ENCODE peak calls at places on chromosomes 13 and 19, in ten cellular contexts. H is CD8-positive, alpha-beta memory T cell; N is suprapubic skin; W is fibroblast of lung; X is HCT116; Y is tibial nerve; C is kidney; G is cardiac muscle cell; Z is heart left ventricle; E is PC-3. M is an unnamed sample.

GRCh38 chr19:57830071-57830602 is at the start of gene ZNF587B:
- DNase-seq in H (peak; percentile 15), N (no peak), W (peak; percentile 57), X (peak; percentile 36), Y (no peak), C (peak; percentile 85), G (peak; percentile 92), Z (peak; percentile 72), E (peak; percentile 49), M (peak; percentile 86)

GRCh38 chr13:61927648-61928047 is 512.0 kb upstream of the PCDH20 start:
- DNase-seq in H (no peak), N (no peak), W (no peak), X (no peak), Y (no peak), C (no peak), G (no peak), Z (no peak), E (no peak), M (no peak)

GRCh38 chr13:80339841-80340642 is 884 bp downstream of the SPRY2 start:
- DNase-seq in H (no peak), N (peak; percentile 82), W (peak; percentile 54), X (no peak), Y (no peak), C (peak; percentile 88), G (peak; percentile 62), Z (peak; percentile 58), E (peak; percentile 30), M (peak; percentile 55)

GRCh38 chr13:23654111-23655110 is 84.2 kb downstream of the TNFRSF19 start:
- DNase-seq in H (no peak), N (no peak), W (peak; percentile 81), X (no peak), Y (no peak), C (no peak), G (peak; percentile 48), Z (peak; percentile 81), E (no peak), M (peak; percentile 34)

GRCh38 chr19:50897612-50898011 is 13.6 kb downstream of the KLK4 start:
- DNase-seq in H (no peak), N (no peak), W (no peak), X (no peak), Y (no peak), C (no peak), G (no peak), Z (no peak), E (peak; percentile 48), M (no peak)

GRCh38 chr13:105445793-105446192 is 1089.7 kb downstream of the EFNB2 start:
- DNase-seq in H (no peak), N (no peak), W (no peak), X (no peak), Y (no peak), C (no peak), G (no peak), Z (no peak), E (no peak), M (no peak)

GRCh38 chr13:25286308-25286968 is 850 bp downstream of the MTMR6 start:
- DNase-seq in H (peak; percentile 60), N (no peak), W (peak; percentile 56), X (no peak), Y (no peak), C (no peak), G (peak; percentile 52), Z (peak; percentile 34), E (peak; percentile 56), M (peak; percentile 18)

GRCh38 chr19:38298841-38299680 is 5.0 kb upstream of the C19orf33 start:
- DNase-seq in H (no peak), N (no peak), W (peak; percentile 25), X (no peak), Y (no peak), C (no peak), G (peak; percentile 43), Z (no peak), E (peak; percentile 50), M (no peak)

GRCh38 chr13:47080616-47081015 is 183.8 kb upstream of the HTR2A start:
- DNase-seq in H (no peak), N (no peak), W (no peak), X (no peak), Y (no peak), C (no peak), G (no peak), Z (no peak), E (no peak), M (no peak)

GRCh38 chr19:33392341-33393285 is 19.1 kb downstream of the CEBPG start:
- DNase-seq in H (no peak), N (no peak), W (no peak), X (no peak), Y (peak; percentile 12), C (peak; percentile 80), G (no peak), Z (no peak), E (no peak), M (no peak)

GRCh38 chr19:39307233-39307821 is 11.1 kb downstream of the IFNL1 start:
- DNase-seq in H (no peak), N (peak; percentile 74), W (no peak), X (no peak), Y (no peak), C (peak; percentile 76), G (peak; percentile 28), Z (no peak), E (no peak), M (peak; percentile 25)

GRCh38 chr13:77698211-77699058 is 948 bp downstream of the SLAIN1 start:
- DNase-seq in H (peak; percentile 61), N (no peak), W (peak; percentile 6), X (no peak), Y (no peak), C (peak; percentile 74), G (no peak), Z (peak; percentile 29), E (peak; percentile 24), M (peak; percentile 15)
- H3K4me1 ChIP-seq in H (peaks cover 35% of the 10 kb centered on the region), N (peaks cover 20% of the 10 kb centered on the region), W (no peaks in the 10 kb centered on the region), X (no peaks in the 10 kb centered on the region), Y (peaks cover 8% of the 10 kb centered on the region), C (peaks cover 7% of the 10 kb centered on the region), G (peaks cover 8% of the 10 kb centered on the region), Z (no peaks in the 10 kb centered on the region), E (peaks cover 20% of the 10 kb centered on the region), M (peaks cover 10% of the 10 kb centered on the region)

GRCh38 chr13:111029957-111030609 is 85.0 kb upstream of the ARHGEF7 start:
- DNase-seq in H (no peak), N (no peak), W (no peak), X (no peak), Y (no peak), C (peak; percentile 55), G (no peak), Z (no peak), E (no peak), M (no peak)
- H3K27ac ChIP-seq in H (no peak overlapping the region), N (no peak overlapping the region), W (no peak overlapping the region), X (no peak overlapping the region), Y (no peak overlapping the region), C (no peak overlapping the region), G (no peak overlapping the region), Z (no peak overlapping the region), E (no peak overlapping the region), M (no peak overlapping the region)

DNA sequence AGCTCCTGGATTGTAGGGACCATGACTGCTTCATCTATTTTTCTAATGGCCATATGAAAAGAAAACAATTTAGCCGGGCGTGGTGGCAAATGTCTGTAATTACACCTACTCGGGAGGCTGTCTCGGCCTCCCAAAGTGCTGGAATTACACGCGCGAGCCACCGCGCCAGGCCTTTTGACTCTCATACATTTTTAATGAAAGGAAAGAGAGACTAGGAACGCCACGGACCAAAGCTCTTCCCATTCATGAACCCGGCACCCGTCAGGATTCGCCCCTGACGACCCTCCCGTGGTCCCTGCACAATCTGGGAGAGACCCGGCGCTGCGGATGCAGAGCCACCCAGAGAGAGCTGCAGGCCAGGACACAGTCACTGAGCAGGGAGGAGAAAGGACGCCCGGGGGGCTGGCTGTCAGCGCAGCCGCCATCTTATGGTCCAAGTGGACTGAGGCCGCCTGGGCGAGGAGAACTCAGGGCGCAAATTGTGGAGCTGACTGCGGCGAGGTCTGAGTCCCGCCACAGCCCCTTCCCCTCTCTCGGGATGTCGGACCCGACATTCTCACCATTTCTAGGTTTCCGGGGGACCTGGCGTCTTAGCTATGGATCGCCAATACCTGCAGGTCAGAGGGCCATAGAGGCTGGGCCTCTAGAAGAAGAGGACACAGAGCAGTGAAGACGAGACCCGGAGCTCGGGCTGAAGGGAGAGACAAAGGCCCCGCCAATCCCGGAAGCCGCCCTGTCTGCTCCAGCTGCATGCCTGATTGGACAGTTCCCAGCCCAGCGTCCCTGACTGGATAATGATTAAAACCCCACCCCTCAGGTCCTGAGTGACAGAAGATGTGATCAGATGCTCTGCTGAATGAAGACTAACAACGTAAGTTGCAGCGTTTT is at the start of gene ZNF681:
- DNase-seq in H (peak; percentile 89), N (peak; percentile 95), W (peak; percentile 92), X (no peak), Y (peak; percentile 62), C (peak; percentile 96), G (peak; percentile 94), Z (peak; percentile 94), E (peak; percentile 90), M (peak; percentile 84)
- H3K4me3 ChIP-seq in H (peak within 1 kb of the TSS; percentile 90), N (peak within 1 kb of the TSS; percentile 71), W (peak within 1 kb of the TSS; percentile 84), X (no peak within 1 kb of the TSS), Y (peak within 1 kb of the TSS; percentile 48), C (peak within 1 kb of the TSS; percentile 87), G (peak within 1 kb of the TSS; percentile 50), Z (peak within 1 kb of the TSS; percentile 72), E (peak within 1 kb of the TSS; percentile 81), M (peak within 1 kb of the TSS; percentile 58)

GRCh38 chr19:28567834-28568233 is 645.1 kb downstream of the UQCRFS1 start:
- DNase-seq in H (no peak), N (no peak), W (no peak), X (no peak), Y (no peak), C (no peak), G (no peak), Z (no peak), E (no peak), M (no peak)

GRCh38 chr19:28574212-28574611 is 638.7 kb downstream of the UQCRFS1 start:
- DNase-seq in H (no peak), N (no peak), W (no peak), X (no peak), Y (no peak), C (no peak), G (no peak), Z (no peak), E (no peak), M (no peak)

GRCh38 chr19:28563964-28564914 is 648.7 kb downstream of the UQCRFS1 start:
- DNase-seq in H (no peak), N (no peak), W (no peak), X (no peak), Y (no peak), C (no peak), G (no peak), Z (no peak), E (no peak), M (no peak)

DNA sequence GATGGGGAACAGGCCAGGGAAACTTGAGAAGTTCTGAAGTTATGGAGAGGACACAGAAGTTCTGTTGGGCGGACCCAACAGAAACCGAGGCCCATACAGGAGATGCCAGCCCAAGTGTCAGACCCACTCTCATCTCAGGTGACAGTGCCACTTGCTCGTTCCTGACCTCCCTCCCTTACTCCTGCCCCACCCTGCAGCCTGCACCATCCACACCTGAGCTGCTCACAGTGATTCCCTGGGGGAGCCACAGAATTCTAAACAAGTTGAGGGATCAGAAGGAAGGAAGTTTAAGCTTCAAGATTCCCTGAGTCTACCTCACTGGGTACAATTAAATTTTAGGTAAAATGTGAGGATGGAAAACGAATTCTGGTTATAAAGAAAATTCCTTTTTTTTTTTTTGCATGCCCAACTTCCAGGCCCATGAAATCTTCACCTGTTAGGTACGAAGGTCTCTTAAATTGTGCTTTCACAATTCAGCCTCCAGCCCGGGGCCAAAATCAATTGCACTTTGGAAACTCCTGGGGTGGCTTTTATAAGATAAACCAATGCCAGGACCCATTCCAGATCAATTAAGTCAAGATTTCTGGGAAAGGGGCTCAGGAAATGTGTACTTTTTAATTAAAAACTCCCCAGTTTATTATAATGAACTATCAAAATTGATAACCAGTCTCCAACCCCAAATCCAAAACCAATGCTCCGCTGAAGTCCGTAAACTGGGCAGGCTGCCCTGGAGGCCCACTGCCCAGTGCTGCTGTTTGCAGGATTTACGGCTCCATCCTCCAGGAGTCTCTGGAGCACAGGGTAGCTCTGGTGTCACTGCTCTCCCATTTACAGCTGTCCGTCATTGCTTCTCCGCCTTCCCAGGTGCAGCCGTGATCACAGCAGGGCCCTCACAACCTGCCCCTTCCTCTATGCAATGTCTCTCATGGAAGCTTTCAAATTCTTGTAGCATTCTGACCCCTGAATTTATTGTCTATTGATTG is 643.5 kb downstream of the UQCRFS1 start:
- DNase-seq in H (no peak), N (no peak), W (no peak), X (no peak), Y (no peak), C (no peak), G (no peak), Z (no peak), E (no peak), M (no peak)
- H3K4me1 ChIP-seq in H (no peaks in the 10 kb centered on the region), N (no peaks in the 10 kb centered on the region), W (no peaks in the 10 kb centered on the region), X (no peaks in the 10 kb centered on the region), Y (no peaks in the 10 kb centered on the region), C (no peaks in the 10 kb centered on the region), G (no peaks in the 10 kb centered on the region), Z (no peaks in the 10 kb centered on the region), E (no peaks in the 10 kb centered on the region), M (no peaks in the 10 kb centered on the region)

M was measured in heart right ventricle.